ENCODE peak calls at places on chromosomes 12 and 14, in ten cellular contexts. J is mucosa of gallbladder, X is NCI-H2081, I is HTR-8/SVneo, B is EH, S is progenitor cell of endocrine pancreas, R is sciatic nerve, K is left lung, Y is breast epithelium, W is hypothalamus. P is an unnamed sample.

GRCh38 chr12:60345442-60345841 is 749.6 kb downstream of the SLC16A7 start:
- DNase-seq in J (no peak), X (no peak), I (no peak), B (no peak), S (no peak), R (no peak), K (no peak), Y (no peak), W (no peak), P (no peak)

GRCh38 chr12:113537751-113538087 is 66.0 kb upstream of the LHX5 start:
- DNase-seq in J (no peak), X (no peak), I (no peak), B (no peak), S (no peak), R (no peak), K (no peak), Y (no peak), W (no peak), P (no peak)

GRCh38 chr14:94043756-94044475 is 17.8 kb downstream of the OTUB2 start:
- DNase-seq in J (no peak), X (no peak), I (no peak), B (no peak), S (no peak), R (peak; percentile 25), K (no peak), Y (peak; percentile 41), W (no peak), P (peak; percentile 40)

GRCh38 chr12:132560421-132560830 is 50.0 kb downstream of the LRCOL1 start:
- DNase-seq in J (no peak), X (no peak), I (peak; percentile 11), B (peak; percentile 10), S (peak; percentile 34), R (no peak), K (no peak), Y (no peak), W (no peak), P (no peak)

GRCh38 chr14:104135121-104135903 is 3.1 kb upstream of the KIF26A start:
- DNase-seq in J (no peak), X (no peak), I (peak; percentile 68), B (no peak), S (no peak), R (peak; percentile 51), K (peak; percentile 29), Y (no peak), W (no peak), P (peak; percentile 77)

GRCh38 chr14:76267322-76268012 is 108.5 kb upstream of the ESRRB start:
- DNase-seq in J (peak; percentile 60), X (no peak), I (peak; percentile 67), B (peak; percentile 52), S (peak; percentile 30), R (peak; percentile 85), K (peak; percentile 64), Y (peak; percentile 64), W (peak; percentile 34), P (peak; percentile 92)

GRCh38 chr14:60090864-60091519 is 731 bp upstream of the PCNX4 start:
- DNase-seq in J (peak; percentile 35), X (peak; percentile 37), I (peak; percentile 75), B (peak; percentile 68), S (no peak), R (peak; percentile 67), K (peak; percentile 52), Y (no peak), W (peak; percentile 25), P (peak; percentile 52)

GRCh38 chr12:46743471-46743870 is 82.3 kb downstream of the SLC38A4 start:
- DNase-seq in J (no peak), X (no peak), I (no peak), B (peak; percentile 66), S (no peak), R (no peak), K (no peak), Y (no peak), W (no peak), P (no peak)

GRCh38 chr14:100827140-100827517 is 1.2 kb downstream of the MEG3 start:
- DNase-seq in J (no peak), X (no peak), I (no peak), B (peak; percentile 48), S (no peak), R (no peak), K (no peak), Y (no peak), W (no peak), P (no peak)

GRCh38 chr12:104524026-104524425 is 67.3 kb downstream of the CHST11 start:
- DNase-seq in J (no peak), X (peak; percentile 83), I (no peak), B (no peak), S (no peak), R (no peak), K (no peak), Y (no peak), W (no peak), P (no peak)

GRCh38 chr14:59711083-59711482 is 134.5 kb upstream of the CCDC175 start:
- DNase-seq in J (no peak), X (no peak), I (no peak), B (no peak), S (no peak), R (no peak), K (no peak), Y (no peak), W (no peak), P (no peak)

GRCh38 chr12:124481772-124482566 is 85.4 kb downstream of the NCOR2 start:
- DNase-seq in J (no peak), X (no peak), I (no peak), B (no peak), S (no peak), R (no peak), K (no peak), Y (no peak), W (no peak), P (peak; percentile 43)

GRCh38 chr12:41661141-41661540 is 473.0 kb downstream of the PDZRN4 start:
- DNase-seq in J (no peak), X (no peak), I (no peak), B (no peak), S (no peak), R (no peak), K (no peak), Y (no peak), W (no peak), P (no peak)

GRCh38 chr14:88323086-88323519 is at the start of gene KCNK10:
- DNase-seq in J (no peak), X (peak; percentile 42), I (no peak), B (no peak), S (no peak), R (no peak), K (no peak), Y (no peak), W (no peak), P (no peak)

GRCh38 chr14:96805906-96806305 is 8.7 kb downstream of the VRK1 start:
- DNase-seq in J (no peak), X (no peak), I (no peak), B (no peak), S (no peak), R (no peak), K (no peak), Y (no peak), W (no peak), P (no peak)

GRCh38 chr14:35576260-35576659 is 42.3 kb downstream of the INSM2 start:
- DNase-seq in J (no peak), X (no peak), I (no peak), B (peak; percentile 16), S (no peak), R (no peak), K (no peak), Y (no peak), W (no peak), P (no peak)

GRCh38 chr12:6281081-6281809 is 29.2 kb upstream of the PLEKHG6 start:
- DNase-seq in J (no peak), X (no peak), I (no peak), B (peak; percentile 64), S (no peak), R (peak; percentile 51), K (no peak), Y (no peak), W (no peak), P (peak; percentile 48)

GRCh38 chr12:131639270-131639940 is 71.5 kb upstream of the SFSWAP start:
- DNase-seq in J (no peak), X (no peak), I (no peak), B (no peak), S (no peak), R (no peak), K (no peak), Y (no peak), W (no peak), P (no peak)

GRCh38 chr14:105335735-105336476 is 21.4 kb downstream of the PACS2 start:
- DNase-seq in J (no peak), X (no peak), I (no peak), B (no peak), S (no peak), R (no peak), K (no peak), Y (no peak), W (no peak), P (peak; percentile 65)

GRCh38 chr12:116000252-116000651 is 277.2 kb downstream of the MED13L start:
- DNase-seq in J (no peak), X (no peak), I (no peak), B (no peak), S (no peak), R (no peak), K (no peak), Y (no peak), W (no peak), P (no peak)